ENCODE peak calls at places on chromosomes 7 and 10, in six cellular contexts. S is IMR-90, W is mammary epithelial cell, T is A549, J is body of pancreas, E is upper lobe of left lung. A is an unnamed sample.

GRCh38 chr7:101536232-101536631 is 92.9 kb downstream of the MYL10 start:
- DNase-seq in J (no peak), W (no peak), E (no peak), T (no peak), S (no peak), A (no peak)

GRCh38 chr7:46291064-46291463 is 370.0 kb upstream of the IGFBP3 start:
- DNase-seq in T (no peak), J (no peak), E (peak), S (peak), W (peak), A (no peak)

GRCh38 chr7:53272081-53272480 is 236.6 kb downstream of the POM121L12 start:
- DNase-seq in W (no peak), T (no peak), J (no peak), S (no peak), E (no peak), A (no peak)

GRCh38 chr10:19869370-19869769 is 53.1 kb downstream of the PLXDC2 start:
- DNase-seq in J (no peak), E (no peak), W (no peak), S (no peak), T (no peak), A (no peak)

GRCh38 chr7:36475371-36475770 is 85.7 kb downstream of the ANLN start:
- DNase-seq in S (no peak), T (peak), E (no peak), J (no peak), W (no peak), A (no peak)

GRCh38 chr7:129266181-129266580 is 41.4 kb downstream of the AHCYL2 start:
- DNase-seq in W (peak), E (no peak), J (no peak), S (no peak), T (no peak), A (no peak)

GRCh38 chr10:59709472-59710125 is at the start of gene SLC16A9:
- DNase-seq in T (peak), J (peak), E (peak), W (peak), S (peak), A (no peak)

GRCh38 chr7:50690541-50691011 is 92.1 kb downstream of the GRB10 start:
- DNase-seq in S (no peak), T (no peak), W (no peak), E (no peak), J (no peak), A (no peak)

DNA sequence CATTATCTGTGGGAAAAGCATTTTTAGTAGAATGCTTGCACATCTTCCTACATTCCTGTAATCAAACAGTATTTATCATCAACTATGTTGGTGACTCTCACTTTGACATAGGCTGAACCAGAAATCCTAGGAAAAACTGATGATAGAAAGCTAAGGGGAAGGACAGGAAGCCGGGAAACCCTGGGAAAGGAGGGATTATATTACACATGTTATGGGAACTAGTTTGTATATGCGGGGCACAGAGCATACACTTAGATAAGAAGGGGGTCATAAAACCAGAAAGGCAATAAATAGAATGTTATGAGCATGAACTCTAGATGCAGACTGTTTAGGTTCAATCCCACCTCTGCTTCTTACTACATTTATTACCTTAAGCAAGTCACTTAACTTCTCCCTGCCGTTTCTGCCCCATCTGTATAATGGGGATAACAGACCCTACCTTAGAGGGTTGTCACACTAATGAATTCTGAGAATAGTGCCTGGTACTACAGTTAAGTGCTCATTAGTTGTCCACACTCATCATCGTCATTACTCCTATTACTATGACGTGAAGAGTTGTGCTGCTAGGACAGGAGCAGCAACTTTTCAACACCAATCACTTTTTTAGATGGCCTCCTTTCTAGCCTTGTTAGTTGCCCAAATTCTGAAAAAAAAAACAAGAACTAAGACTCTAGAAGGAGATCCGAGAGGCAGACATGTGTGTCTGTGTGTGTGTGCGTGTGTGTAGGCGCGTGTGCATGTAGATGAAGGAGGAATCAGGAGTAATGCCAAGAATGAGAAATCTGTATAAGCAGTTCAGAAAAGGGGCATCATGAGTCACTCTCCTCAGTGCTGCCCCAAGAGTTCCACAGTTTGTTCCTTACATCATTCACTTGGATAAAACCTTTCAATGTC is 52.2 kb downstream of the KMT2C start:
- DNase-seq in S (peak), J (no peak), T (peak), E (no peak), W (peak), A (no peak)
- TF ChIP-seq CTCF in S (no peak), J (no peak), T (no peak), E (no peak), W (no peak), A (no peak)

GRCh38 chr10:93818086-93818485 is 60.4 kb downstream of the LGI1 start:
- DNase-seq in J (no peak), T (no peak), E (no peak), W (no peak), S (no peak), A (no peak)

GRCh38 chr10:93812664-93813338 is 55.1 kb downstream of the LGI1 start:
- DNase-seq in S (no peak), E (no peak), J (no peak), W (no peak), T (no peak), A (no peak)

GRCh38 chr10:93815304-93816091 is 57.8 kb downstream of the LGI1 start:
- DNase-seq in T (no peak), E (no peak), J (no peak), S (no peak), W (peak), A (no peak)

GRCh38 chr10:93816123-93816747 is 58.5 kb downstream of the LGI1 start:
- DNase-seq in J (peak), W (peak), S (peak), T (peak), E (peak), A (no peak)

DNA sequence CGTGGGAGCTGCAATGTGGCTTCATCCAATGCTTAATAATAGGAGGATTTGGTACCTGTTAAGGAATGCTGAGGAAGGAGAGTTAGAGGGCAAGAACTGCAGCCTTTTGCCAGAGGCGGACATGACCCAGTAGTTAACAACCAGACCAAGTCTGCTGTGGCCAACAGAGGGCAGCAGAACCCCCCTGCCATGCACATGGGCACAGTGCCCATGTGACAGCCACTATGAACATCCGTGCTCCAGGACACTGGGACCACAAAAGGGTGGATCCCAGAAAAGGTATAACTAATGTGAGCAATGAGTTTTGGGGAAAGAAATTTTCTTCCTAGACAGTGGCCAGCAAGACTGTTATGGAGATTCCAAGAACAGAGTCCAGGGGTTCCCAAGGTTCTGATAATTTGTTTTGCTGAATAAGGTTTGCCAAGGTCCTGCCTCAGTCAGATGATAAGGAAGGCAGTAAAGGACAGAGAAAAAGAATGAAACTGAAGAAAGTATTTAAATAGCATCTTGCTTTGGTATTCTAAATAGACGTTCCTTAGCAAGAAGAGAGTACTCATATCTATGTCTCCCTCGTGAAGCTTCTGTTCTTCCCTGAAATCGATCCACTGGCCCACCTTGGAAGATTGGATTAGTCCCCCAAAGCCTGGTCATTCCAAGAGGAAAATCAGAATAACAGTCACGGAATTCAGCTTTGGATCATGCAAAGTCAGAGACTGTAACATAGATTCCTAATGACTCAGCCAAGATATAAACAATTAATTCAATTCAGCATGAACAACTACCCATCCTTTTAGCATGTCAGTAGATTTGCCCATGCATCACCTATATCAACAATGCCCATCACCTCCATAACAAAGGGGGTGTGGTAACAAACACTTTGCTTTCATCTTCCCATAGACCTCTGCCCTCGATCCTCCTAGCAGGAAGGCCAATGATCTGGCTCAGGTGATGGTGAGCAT is 56.0 kb downstream of the LGI1 start:
- DNase-seq in W (peak), J (peak), S (peak), T (peak), E (no peak), A (no peak)
- TF ChIP-seq CTCF in W (peak), J (peak), S (peak), T (peak), E (peak), A (no peak)

DNA sequence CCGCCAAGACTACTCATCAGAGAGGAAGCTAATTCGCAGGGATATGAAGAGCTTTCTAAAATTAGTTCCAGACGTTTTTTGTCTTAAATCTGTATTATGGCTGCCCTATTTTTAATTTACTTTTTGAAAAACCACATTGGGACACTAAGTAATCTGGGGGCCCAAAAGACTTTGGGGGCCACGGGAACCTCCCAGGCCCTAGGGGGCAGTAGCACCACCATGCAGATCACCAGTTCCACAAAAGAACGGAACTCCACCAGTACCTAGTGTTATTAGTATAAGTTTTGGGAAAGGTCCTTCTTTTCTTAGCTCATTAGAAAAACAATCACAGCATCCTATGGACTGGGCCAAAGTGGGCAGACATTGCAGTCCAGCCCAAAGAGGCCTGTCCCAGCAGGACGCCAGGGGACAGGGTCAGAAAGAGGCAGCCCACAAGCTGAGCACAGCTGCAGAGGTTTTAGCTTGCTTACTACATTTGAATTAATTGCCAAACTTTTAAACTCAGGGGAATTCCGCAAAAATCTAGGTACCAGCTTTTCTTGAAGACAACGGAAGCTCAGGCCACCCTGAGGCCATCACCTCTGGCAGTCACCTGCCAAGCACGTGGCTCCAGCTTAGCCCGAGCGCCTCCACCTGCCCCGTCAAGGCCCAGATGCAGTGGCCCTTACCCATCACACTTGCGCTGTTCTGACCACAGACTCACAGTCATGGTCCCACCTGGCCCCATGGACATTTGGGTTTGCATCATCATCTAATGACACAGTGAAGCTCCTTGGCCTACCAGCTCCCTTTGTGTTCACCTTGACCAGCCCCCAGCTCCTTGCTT is 74.8 kb downstream of the PARP12 start:
- DNase-seq in S (no peak), E (peak), J (no peak), W (no peak), T (no peak), A (no peak)
- TF ChIP-seq CTCF in S (no peak), E (no peak), J (no peak), W (no peak), T (no peak), A (no peak)

GRCh38 chr10:69057261-69057950 is 30.5 kb upstream of the SRGN start:
- DNase-seq in E (peak), T (no peak), J (peak), W (no peak), S (no peak), A (no peak)
- TF ChIP-seq CTCF in E (peak), T (no peak), J (no peak), W (no peak), S (no peak), A (no peak)

DNA sequence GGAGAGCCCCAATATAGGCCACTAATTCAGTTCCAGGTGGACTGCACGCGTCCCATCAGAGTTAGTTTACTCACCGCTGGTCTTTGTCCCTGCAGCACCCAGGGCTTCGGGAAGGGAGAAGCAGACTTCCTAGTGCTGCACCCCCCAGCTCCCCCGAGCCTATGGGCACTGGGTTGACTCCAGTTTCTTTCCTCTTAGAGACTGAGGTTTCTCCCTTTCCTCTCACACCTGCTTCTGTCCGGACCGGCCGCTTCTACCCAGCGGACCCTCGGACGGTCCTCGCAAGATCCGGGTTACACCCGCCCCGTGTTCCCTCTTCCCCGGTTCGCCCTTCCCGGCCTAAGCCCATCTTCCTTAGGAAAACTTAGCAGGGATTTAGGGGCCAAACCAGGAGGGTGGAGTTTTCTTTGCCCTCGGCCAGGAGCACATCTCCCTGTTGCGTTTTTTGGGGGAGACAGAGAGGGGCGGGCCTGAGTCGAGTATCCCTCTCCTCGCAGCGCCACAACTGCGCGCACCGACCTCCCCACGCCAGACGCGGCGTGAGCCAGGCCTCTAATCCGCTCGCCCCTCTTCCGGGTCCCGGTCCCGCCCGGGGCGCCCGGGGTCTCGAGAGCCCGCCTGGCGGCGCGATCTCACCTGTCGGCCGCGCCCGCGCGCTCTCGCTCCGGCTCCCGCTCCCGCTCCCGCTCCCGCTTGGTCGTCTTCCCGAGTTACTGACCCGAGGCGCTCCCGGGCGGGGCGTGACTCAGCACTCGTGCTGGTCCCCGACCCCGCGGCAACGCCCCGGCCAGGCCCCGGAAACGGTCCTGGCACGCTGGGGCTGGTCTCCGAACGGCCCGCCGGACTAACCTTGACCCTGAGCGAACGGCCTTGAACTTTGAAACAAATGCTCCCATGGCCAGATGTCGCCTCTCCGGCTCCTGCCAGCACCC is at the start of gene AIFM2:
- DNase-seq in T (peak), S (peak), E (peak), W (peak), J (peak), A (peak)
- TF ChIP-seq CTCF in T (no peak), S (peak), E (no peak), W (peak), J (peak), A (no peak)

A was measured in natural killer cell.